ENCODE peak calls at places on chromosomes 4 and X, in five cellular contexts. B is K562, N is A549, G is HCT116, K is SK-N-SH. Y is an unnamed sample.

GRCh38 chr4:176309046-176309445 is 10.7 kb upstream of the SPCS3 start:
- DNase-seq in N (no peak), B (no peak), K (no peak), G (no peak), Y (no peak)

GRCh38 chrX:24226176-24226575 is 76.6 kb downstream of the ZFX start:
- DNase-seq in G (no peak), B (no peak), N (no peak), K (no peak), Y (no peak)

GRCh38 chr4:30776451-30776850 is 56.3 kb downstream of the PCDH7 start:
- DNase-seq in N (no peak), B (no peak), G (no peak), K (no peak), Y (no peak)

GRCh38 chr4:69546121-69546520 is 50.4 kb upstream of the UGT2B4 start:
- DNase-seq in N (no peak), K (no peak), G (no peak), B (no peak), Y (no peak)

GRCh38 chr4:122577189-122577553 is 43.7 kb downstream of the IL21 start:
- DNase-seq in B (no peak), N (no peak), K (no peak), G (no peak), Y (no peak)

GRCh38 chr4:156190606-156191005 is 236.9 kb upstream of the CTSO start:
- DNase-seq in B (no peak), G (no peak), K (no peak), N (no peak), Y (peak)

GRCh38 chr4:28686618-28687017 is 1826.0 kb downstream of the STIM2 start:
- DNase-seq in K (peak), B (peak), N (peak), G (peak), Y (peak)

GRCh38 chrX:4831574-4831973 is 1118.1 kb upstream of the PRKX start:
- DNase-seq in B (no peak), G (no peak), K (no peak), N (no peak), Y (no peak)

GRCh38 chrX:24100713-24101112 is 46.0 kb downstream of the EIF2S3 start:
- DNase-seq in B (peak), G (no peak), N (no peak), K (no peak), Y (peak)

GRCh38 chr4:17504081-17504480 is 7.8 kb downstream of the QDPR start:
- DNase-seq in G (no peak), K (peak), N (no peak), B (no peak), Y (no peak)

GRCh38 chr4:22456291-22456690 is 59.6 kb downstream of the ADGRA3 start:
- DNase-seq in K (no peak), N (no peak), G (no peak), B (no peak), Y (no peak)

GRCh38 chrX:118552501-118552900 is 56.9 kb downstream of the DOCK11 start:
- DNase-seq in K (no peak), N (peak), G (peak), B (no peak), Y (peak)

GRCh38 chr4:68152411-68152810 is 22.7 kb upstream of the TMPRSS11F start:
- DNase-seq in N (no peak), G (peak), K (no peak), B (peak), Y (no peak)

GRCh38 chrX:641671-642435 is 11.3 kb downstream of the SHOX start:
- DNase-seq in B (no peak), K (no peak), N (no peak), G (no peak), Y (no peak)

GRCh38 chr4:43410636-43411035 is 518.1 kb downstream of the GRXCR1 start:
- DNase-seq in G (no peak), N (no peak), B (no peak), K (no peak), Y (no peak)

GRCh38 chrX:105618393-105619101 is 203.8 kb upstream of the NRK start:
- DNase-seq in B (no peak), G (no peak), K (no peak), N (no peak), Y (no peak)

GRCh38 chrX:129000797-129001196 is 522.5 kb downstream of the SMARCA1 start:
- DNase-seq in K (no peak), G (no peak), B (no peak), N (no peak), Y (no peak)

GRCh38 chrX:102517331-102517730 is 792 bp upstream of the TMSB15A start:
- DNase-seq in B (no peak), N (no peak), G (no peak), K (peak), Y (peak)

GRCh38 chr4:123466080-123466785 is 69.6 kb downstream of the SPRY1 start:
- DNase-seq in K (no peak), G (no peak), N (no peak), B (no peak), Y (no peak)

GRCh38 chrX:139058831-139059495 is 347.4 kb upstream of the FGF13 start:
- DNase-seq in K (no peak), G (no peak), N (no peak), B (peak), Y (no peak)

GRCh38 chrX:53716328-53717088 is 30.0 kb upstream of the HUWE1 start:
- DNase-seq in B (no peak), G (no peak), K (no peak), N (no peak), Y (peak)

GRCh38 chrX:140948827-140949226 is 53.6 kb upstream of the SPANXB1 start:
- DNase-seq in N (no peak), K (no peak), B (no peak), G (no peak), Y (no peak)

GRCh38 chrX:50615570-50616158 is 145.0 kb upstream of the DGKK start:
- DNase-seq in G (no peak), N (no peak), B (no peak), K (peak), Y (no peak)

GRCh38 chr4:100188829-100189228 is 1.4 kb downstream of the DDIT4L start:
- DNase-seq in K (no peak), G (no peak), N (no peak), B (no peak), Y (no peak)

GRCh38 chr4:177574446-177574845 is 132.2 kb upstream of the AGA start:
- DNase-seq in B (no peak), N (no peak), K (no peak), G (no peak), Y (no peak)

GRCh38 chr4:186886759-186887158 is 163.1 kb upstream of the FAT1 start:
- DNase-seq in G (no peak), K (no peak), B (no peak), N (no peak), Y (no peak)

GRCh38 chrX:34300871-34301270 is 168.8 kb upstream of the FAM47A start:
- DNase-seq in K (peak), N (no peak), B (peak), G (peak), Y (peak)

GRCh38 chr4:75834772-75835154 is 67.5 kb downstream of the PPEF2 start:
- DNase-seq in B (no peak), N (no peak), K (no peak), G (no peak), Y (no peak)

GRCh38 chr4:13611283-13611842 is 16.2 kb downstream of the BOD1L1 start:
- DNase-seq in B (no peak), K (no peak), N (no peak), G (no peak), Y (peak)

GRCh38 chrX:137574102-137574783 is 8.3 kb downstream of the ZIC3 start:
- DNase-seq in B (no peak), G (no peak), N (no peak), K (no peak), Y (no peak)

GRCh38 chr4:16183604-16184003 is 42.7 kb downstream of the TAPT1 start:
- DNase-seq in B (no peak), K (no peak), N (no peak), G (no peak), Y (no peak)

GRCh38 chrX:118807151-118808017 is 16.2 kb upstream of the ZCCHC12 start:
- DNase-seq in N (peak), B (peak), K (peak), G (peak), Y (peak)

GRCh38 chr4:141807501-141807900 is 171.1 kb downstream of the IL15 start:
- DNase-seq in B (no peak), N (no peak), K (no peak), G (no peak), Y (peak)

GRCh38 chr4:140162596-140162995 is 8.6 kb upstream of the MAML3 start:
- DNase-seq in B (no peak), G (no peak), N (no peak), K (no peak), Y (no peak)

GRCh38 chr4:130257271-130257670 is 1161.3 kb downstream of the C4orf33 start:
- DNase-seq in N (no peak), G (no peak), K (no peak), B (no peak), Y (peak)

GRCh38 chr4:153560918-153561317 is 94.8 kb downstream of the TMEM131L start:
- DNase-seq in K (no peak), G (no peak), B (no peak), N (no peak), Y (no peak)

GRCh38 chrX:118823263-118824172 is at the start of gene ZCCHC12:
- DNase-seq in K (peak), G (peak), N (peak), B (peak), Y (peak)

GRCh38 chr4:153655928-153656327 is 28.2 kb upstream of the TLR2 start:
- DNase-seq in G (no peak), K (no peak), N (no peak), B (no peak), Y (no peak)

DNA sequence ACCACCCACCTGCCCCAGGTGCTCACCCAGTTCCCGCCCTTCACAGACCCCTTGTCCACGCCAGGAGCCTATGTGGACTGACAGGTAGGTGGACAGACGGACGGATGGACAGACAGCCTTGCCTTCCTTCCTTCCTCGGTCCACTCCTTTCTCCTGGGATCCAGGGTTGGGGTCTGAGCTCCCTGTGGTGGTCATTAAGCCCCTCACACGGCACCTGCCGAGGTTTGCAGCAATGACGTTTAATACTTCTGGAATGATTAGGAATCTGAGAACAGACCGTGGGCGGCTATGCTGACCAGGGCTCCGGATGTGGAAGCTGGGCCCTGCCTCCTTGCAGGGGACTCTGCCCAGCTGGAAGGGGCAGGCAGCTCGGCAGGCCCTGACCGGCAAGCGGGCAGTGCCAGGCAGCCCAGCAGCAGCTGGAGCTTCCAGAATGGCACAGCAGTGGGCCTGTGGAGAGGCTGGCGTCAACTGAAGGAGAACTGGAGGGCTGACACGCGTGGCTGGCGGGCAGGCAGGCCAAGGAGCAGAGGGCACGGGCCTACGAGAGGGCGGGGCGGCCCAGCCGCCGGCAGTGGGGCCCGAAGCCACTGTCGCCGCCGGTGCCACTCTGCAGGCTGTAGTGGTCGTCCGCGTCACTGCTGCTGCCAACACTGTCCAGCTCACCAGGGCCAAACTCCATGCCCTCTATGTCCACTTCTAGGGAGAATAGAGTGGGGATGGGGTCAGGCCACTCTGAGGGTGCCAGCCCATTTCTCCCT is 8.3 kb upstream of the HAUS3 start:
- DNase-seq in G (no peak), K (peak), B (no peak), N (no peak), Y (no peak)
- TF ChIP-seq RAD21 in G (no peak), K (no peak), B (no peak), N (no peak), Y (no peak)

GRCh38 chrX:17597836-17598434 is 139.4 kb upstream of the SCML1 start:
- DNase-seq in G (no peak), B (no peak), N (no peak), K (peak), Y (no peak)

GRCh38 chrX:17605676-17606075 is 131.6 kb upstream of the SCML1 start:
- DNase-seq in B (no peak), N (no peak), K (no peak), G (no peak), Y (peak)

GRCh38 chrX:17596546-17597205 is 140.6 kb upstream of the SCML1 start:
- DNase-seq in K (no peak), B (no peak), G (no peak), N (no peak), Y (no peak)

GRCh38 chrX:17606211-17606610 is 131.1 kb upstream of the SCML1 start:
- DNase-seq in G (no peak), N (no peak), B (no peak), K (no peak), Y (peak)

GRCh38 chrX:17601816-17602215 is 135.5 kb upstream of the SCML1 start:
- DNase-seq in N (no peak), G (no peak), K (no peak), B (no peak), Y (no peak)
- TF ChIP-seq RAD21 in N (no peak), G (no peak), K (no peak), B (no peak), Y (no peak)

DNA sequence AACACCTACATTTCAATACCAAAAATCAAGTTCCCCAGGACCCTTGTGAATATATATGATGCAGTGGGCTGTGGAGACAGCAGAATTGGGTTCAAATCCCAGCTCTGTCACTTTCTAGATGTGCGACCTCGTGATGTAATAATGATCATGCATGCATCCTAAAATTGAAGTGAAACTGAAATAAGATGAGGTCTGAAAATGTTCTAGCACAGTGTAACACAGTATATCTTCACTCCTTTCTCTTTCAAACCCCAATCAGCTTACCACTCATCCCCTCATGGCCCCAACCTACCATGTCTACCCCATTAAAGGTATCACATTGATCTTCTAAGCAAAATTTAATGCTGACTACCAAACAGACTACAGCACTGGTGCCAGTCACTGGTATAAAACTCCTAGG is 69.9 kb upstream of the BRS3 start:
- DNase-seq in N (no peak), B (no peak), G (no peak), K (no peak), Y (no peak)
- TF ChIP-seq RAD21 in N (no peak), B (no peak), G (no peak), K (no peak), Y (no peak)

DNA sequence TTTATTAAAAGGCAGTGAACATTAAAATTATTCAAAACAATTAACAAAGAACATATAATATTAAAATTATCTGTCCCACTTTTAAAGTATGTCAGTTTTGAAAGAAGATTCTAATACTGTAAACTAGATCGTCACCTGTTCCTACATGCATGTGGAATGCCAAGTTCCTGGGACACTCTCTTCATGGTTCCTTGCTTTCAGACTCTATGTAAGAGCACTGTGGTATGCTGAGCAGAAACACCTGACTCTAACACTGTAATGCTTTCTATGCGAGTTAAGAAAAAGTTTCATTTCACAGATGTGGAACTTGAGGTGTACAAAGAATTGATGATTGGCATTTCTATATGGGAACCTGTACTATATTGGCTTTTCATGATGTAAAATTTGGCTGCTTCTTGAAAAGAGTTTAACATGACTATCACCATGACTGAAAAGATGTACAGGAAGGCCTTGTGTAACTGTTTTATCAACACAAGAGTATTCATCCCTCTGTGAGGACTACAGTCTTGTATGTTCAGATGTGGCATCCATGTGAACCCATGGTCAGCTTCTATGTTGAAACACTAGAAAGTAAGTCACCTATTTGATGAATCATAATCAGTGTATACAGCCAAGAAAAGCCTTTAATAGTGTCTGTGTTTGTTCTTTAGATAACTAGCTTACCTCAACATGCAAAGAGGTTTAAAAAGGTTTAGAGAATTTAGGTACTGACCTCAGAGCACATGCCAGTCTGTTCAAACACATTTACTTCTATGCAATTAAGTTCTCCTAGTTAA is 354.5 kb downstream of the ARHGAP24 start:
- DNase-seq in N (no peak), B (no peak), G (no peak), K (no peak), Y (peak)
- TF ChIP-seq RAD21 in N (no peak), B (no peak), G (no peak), K (no peak), Y (no peak)

DNA sequence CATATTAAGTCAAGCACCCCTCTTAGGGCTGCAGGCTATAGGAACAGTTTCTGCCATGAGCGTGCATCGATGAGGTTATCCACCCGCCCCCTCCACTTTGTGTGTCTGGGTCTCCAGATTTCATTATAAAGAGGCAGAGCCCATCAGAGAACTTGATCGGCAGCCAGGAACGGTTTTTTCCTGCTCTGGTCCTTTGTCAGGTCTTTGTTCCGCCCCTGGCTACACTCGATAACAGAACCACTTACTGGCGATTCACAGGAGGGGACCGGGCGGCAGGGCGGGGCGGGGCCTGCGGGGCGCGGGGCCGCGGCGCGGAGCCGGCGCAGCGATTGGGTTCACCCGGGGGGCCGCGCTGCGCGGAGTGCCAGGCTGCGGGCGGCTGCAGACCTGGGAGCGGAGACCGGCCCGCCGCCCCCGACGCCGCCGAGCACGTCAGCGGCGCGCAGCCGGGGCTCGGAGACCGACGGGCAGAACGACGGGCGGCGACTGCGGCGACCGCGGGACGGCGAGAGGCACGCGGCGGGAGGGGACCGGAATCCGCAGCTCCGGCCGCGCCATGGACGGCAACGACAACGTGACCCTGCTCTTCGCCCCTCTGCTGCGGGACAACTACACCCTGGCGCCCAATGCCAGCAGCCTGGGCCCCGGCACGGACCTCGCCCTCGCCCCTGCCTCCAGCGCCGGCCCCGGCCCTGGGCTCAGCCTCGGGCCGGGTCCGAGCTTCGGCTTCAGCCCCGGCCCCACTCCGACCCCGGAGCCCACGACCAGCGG is at the start of gene SLC10A4:
- DNase-seq in N (peak), B (peak), K (peak), G (no peak), Y (no peak)
- TF ChIP-seq RAD21 in N (no peak), B (no peak), K (peak), G (no peak), Y (no peak)

DNA sequence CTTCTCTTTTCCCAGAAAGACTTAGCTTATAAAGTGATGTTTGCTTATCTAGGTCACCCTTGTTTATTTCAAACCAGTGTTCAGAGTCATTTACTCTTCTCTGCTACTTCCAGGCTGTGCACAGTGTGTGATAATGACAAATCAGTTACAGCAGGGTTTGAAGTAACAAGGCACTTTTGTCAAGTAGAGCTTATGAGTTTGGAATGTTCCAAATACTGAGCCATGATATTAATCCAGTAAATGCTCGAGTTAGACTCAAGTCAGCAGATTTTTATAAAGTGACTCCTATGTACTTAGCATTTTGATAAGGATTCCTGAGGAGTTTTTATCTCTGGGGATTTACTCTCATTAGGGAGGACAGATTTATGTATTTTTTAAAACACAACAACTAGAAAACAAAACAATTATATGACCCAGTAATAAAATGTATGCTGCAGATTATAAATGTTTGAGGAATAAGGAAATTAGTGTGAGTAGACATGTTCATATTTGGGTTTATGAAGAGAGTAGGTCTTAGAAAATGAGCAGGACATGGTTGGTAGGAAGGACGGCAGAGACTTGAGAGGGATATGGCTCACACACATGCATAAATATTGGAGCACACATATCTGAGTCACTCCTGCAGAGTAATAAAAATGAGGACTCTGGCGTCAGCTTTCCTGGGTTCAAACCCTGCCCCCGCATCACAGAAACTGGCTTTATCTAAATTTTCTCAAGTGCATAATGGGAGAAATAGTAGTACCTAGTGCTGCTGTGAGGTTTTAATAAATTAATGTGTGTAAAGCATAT is 271.1 kb downstream of the FBXO8 start:
- DNase-seq in K (no peak), B (no peak), N (no peak), G (no peak), Y (no peak)
- TF ChIP-seq RAD21 in K (no peak), B (no peak), N (no peak), G (no peak), Y (no peak)

GRCh38 chr4:112840061-112840460 is 203.1 kb downstream of the LARP7 start:
- DNase-seq in N (no peak), B (no peak), G (no peak), K (no peak), Y (peak)
- TF ChIP-seq RAD21 in N (no peak), B (no peak), G (no peak), K (no peak), Y (no peak)